ENCODE peak calls at places on chromosomes 1 and 21, in four cellular contexts. One of them, this sample, is unnamed.

GRCh38 chr1:228830954-228831481 is 95.7 kb downstream of the RHOU start:
- DNase-seq in neuronal stem cell: no peak
- DNase-seq in IMR-90: peak; percentile 65
- DNase-seq in mesenchymal stem cell: peak; percentile 74
- DNase-seq in this sample: no peak

GRCh38 chr1:82090104-82090503 is 289.4 kb downstream of the ADGRL2 start:
- DNase-seq in neuronal stem cell: no peak
- DNase-seq in IMR-90: no peak
- DNase-seq in mesenchymal stem cell: peak; percentile 9
- DNase-seq in this sample: no peak

GRCh38 chr1:205983925-205984725 is 19.1 kb downstream of the RAB7B start:
- DNase-seq in neuronal stem cell: peak; percentile 39
- DNase-seq in IMR-90: peak; percentile 55
- DNase-seq in mesenchymal stem cell: peak; percentile 64
- DNase-seq in this sample: peak; percentile 81

GRCh38 chr1:198775606-198776005 is 136.8 kb downstream of the PTPRC start:
- DNase-seq in neuronal stem cell: no peak
- DNase-seq in IMR-90: peak; percentile 46
- DNase-seq in mesenchymal stem cell: peak; percentile 40
- DNase-seq in this sample: peak; percentile 8

GRCh38 chr1:26597629-26598039 is 68.1 kb downstream of the RPS6KA1 start:
- DNase-seq in neuronal stem cell: no peak
- DNase-seq in IMR-90: peak; percentile 63
- DNase-seq in mesenchymal stem cell: peak; percentile 74
- DNase-seq in this sample: peak; percentile 64

GRCh38 chr1:227780101-227781044 is 35.1 kb upstream of the PRSS38 start:
- DNase-seq in neuronal stem cell: no peak
- DNase-seq in IMR-90: no peak
- DNase-seq in mesenchymal stem cell: no peak
- DNase-seq in this sample: no peak

GRCh38 chr1:22594396-22594795 is 31.1 kb downstream of the EPHA8 start:
- DNase-seq in neuronal stem cell: no peak
- DNase-seq in IMR-90: no peak
- DNase-seq in mesenchymal stem cell: no peak
- DNase-seq in this sample: no peak

GRCh38 chr1:59057211-59057694 is 239.6 kb upstream of the FGGY start:
- DNase-seq in neuronal stem cell: no peak
- DNase-seq in IMR-90: peak; percentile 93
- DNase-seq in mesenchymal stem cell: peak; percentile 100
- DNase-seq in this sample: peak; percentile 88

GRCh38 chr21:14405225-14405624 is 22.3 kb upstream of the HSPA13 start:
- DNase-seq in neuronal stem cell: no peak
- DNase-seq in IMR-90: no peak
- DNase-seq in mesenchymal stem cell: no peak
- DNase-seq in this sample: no peak

GRCh38 chr1:215606564-215607168 is 39.6 kb downstream of the KCTD3 start:
- DNase-seq in neuronal stem cell: no peak
- DNase-seq in IMR-90: peak; percentile 42
- DNase-seq in mesenchymal stem cell: no peak
- DNase-seq in this sample: no peak

GRCh38 chr1:198155253-198155652 is 1.5 kb upstream of the NEK7 start:
- DNase-seq in neuronal stem cell: no peak
- DNase-seq in IMR-90: peak; percentile 71
- DNase-seq in mesenchymal stem cell: peak; percentile 25
- DNase-seq in this sample: no peak

GRCh38 chr1:27074175-27074780 is 61.6 kb upstream of the TENT5B start:
- DNase-seq in neuronal stem cell: no peak
- DNase-seq in IMR-90: peak; percentile 12
- DNase-seq in mesenchymal stem cell: peak; percentile 27
- DNase-seq in this sample: no peak

DNA sequence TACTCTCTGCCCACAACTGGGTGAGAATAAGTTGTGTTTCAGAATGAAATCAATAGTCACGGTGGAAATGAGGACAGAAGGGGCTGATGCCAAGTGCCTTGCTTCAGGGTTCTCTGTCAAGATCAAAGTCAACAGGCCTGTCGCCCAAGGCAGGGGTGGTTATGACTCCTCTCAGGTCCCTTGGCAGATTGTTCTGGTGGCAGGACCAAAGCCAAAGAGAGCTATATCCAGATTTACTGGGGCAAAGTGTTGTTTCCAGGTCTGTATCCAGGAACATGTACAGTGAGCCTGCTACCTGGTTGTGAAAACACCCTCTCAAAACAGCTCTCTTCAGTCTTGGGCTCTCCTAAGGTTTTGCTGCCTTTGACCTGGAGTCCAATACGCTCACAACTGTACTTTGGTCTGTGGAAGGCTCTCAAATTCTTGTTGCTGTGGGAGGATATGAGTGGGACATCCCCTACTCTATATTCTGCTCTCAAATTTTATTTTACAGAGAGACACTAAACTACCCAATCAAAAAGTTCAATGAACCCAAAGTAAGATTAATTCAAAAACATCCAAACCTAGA is 175.1 kb upstream of the ETV3 start:
- DNase-seq in neuronal stem cell: no peak
- DNase-seq in IMR-90: no peak
- DNase-seq in mesenchymal stem cell: no peak
- DNase-seq in this sample: no peak
- H3K4ac ChIP-seq in neuronal stem cell: no peak overlapping the region
- H3K4ac ChIP-seq in IMR-90: no peak overlapping the region
- H3K4ac ChIP-seq in mesenchymal stem cell: no peak overlapping the region
- H3K4ac ChIP-seq in this sample: no peak overlapping the region

GRCh38 chr21:36059823-36060158 is 535 bp downstream of the SETD4 start:
- DNase-seq in neuronal stem cell: no peak
- DNase-seq in IMR-90: no peak
- DNase-seq in mesenchymal stem cell: no peak
- DNase-seq in this sample: no peak

GRCh38 chr21:36063375-36064084 is 3.2 kb upstream of the SETD4 start:
- DNase-seq in neuronal stem cell: no peak
- DNase-seq in IMR-90: no peak
- DNase-seq in mesenchymal stem cell: no peak
- DNase-seq in this sample: peak; percentile 22

GRCh38 chr21:36061445-36061844 is 1.1 kb upstream of the SETD4 start:
- DNase-seq in neuronal stem cell: no peak
- DNase-seq in IMR-90: no peak
- DNase-seq in mesenchymal stem cell: no peak
- DNase-seq in this sample: no peak

GRCh38 chr21:36064085-36064460 is 3.7 kb upstream of the SETD4 start:
- DNase-seq in neuronal stem cell: no peak
- DNase-seq in IMR-90: no peak
- DNase-seq in mesenchymal stem cell: no peak
- DNase-seq in this sample: no peak

DNA sequence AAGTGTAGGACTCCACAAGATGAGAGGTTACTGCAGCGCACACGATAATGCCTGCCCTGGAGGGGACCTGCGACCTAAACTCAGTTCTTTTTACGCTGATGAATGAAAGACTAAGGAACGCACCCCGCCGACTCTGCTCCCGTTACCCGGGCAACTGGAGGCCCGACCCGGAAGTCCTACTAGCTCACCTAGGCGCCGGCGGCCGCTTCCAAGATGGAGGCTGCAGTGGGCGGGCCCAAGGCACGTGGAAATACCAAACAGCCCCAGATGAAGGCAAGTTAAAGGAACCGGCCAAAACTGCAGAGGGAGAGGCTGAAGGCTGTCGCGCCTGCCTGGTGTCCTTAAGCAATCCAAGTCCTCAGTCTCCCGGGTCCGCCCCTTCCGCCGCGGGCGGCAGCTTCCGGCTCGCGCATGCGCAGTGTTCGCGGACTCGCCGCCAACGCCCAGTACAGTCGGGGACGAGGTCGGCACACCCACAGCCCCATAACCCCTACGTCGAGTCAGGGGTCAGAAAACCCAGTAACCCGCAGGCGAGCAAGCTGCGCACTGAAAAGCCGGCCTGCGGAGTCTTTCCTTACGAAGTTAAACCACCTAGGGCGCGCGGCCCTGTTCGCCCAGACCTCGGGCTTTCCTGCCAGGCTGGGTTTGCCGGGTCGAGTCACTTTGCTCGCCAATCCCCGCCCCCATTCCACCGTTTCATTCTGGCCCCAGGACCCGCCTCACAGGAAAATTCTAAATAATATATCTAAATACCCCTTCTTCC is at the start of gene SETD4:
- DNase-seq in neuronal stem cell: peak; percentile 88
- DNase-seq in IMR-90: peak; percentile 92
- DNase-seq in mesenchymal stem cell: peak; percentile 94
- DNase-seq in this sample: peak; percentile 98
- H4K8ac ChIP-seq in neuronal stem cell: no peak within 1 kb of the TSS
- H4K8ac ChIP-seq in IMR-90: peak within 1 kb of the TSS; percentile 90
- H4K8ac ChIP-seq in mesenchymal stem cell: peak within 1 kb of the TSS; percentile 89
- H4K8ac ChIP-seq in this sample: peak within 1 kb of the TSS; percentile 69

GRCh38 chr1:111141803-111142202 is 1.8 kb downstream of the CEPT1 start:
- DNase-seq in neuronal stem cell: no peak
- DNase-seq in IMR-90: no peak
- DNase-seq in mesenchymal stem cell: no peak
- DNase-seq in this sample: no peak
- H3K4ac ChIP-seq in neuronal stem cell: no peak overlapping the region
- H3K4ac ChIP-seq in IMR-90: no peak overlapping the region
- H3K4ac ChIP-seq in mesenchymal stem cell: no peak overlapping the region
- H3K4ac ChIP-seq in this sample: no peak overlapping the region

GRCh38 chr1:224181453-224181810 is 1.6 kb upstream of the DEGS1 start:
- DNase-seq in neuronal stem cell: no peak
- DNase-seq in IMR-90: no peak
- DNase-seq in mesenchymal stem cell: no peak
- DNase-seq in this sample: no peak

GRCh38 chr1:224180783-224181452 is 2.1 kb upstream of the DEGS1 start:
- DNase-seq in neuronal stem cell: no peak
- DNase-seq in IMR-90: no peak
- DNase-seq in mesenchymal stem cell: no peak
- DNase-seq in this sample: no peak

GRCh38 chr1:224183591-224184312 is 712 bp downstream of the DEGS1 start:
- DNase-seq in neuronal stem cell: peak; percentile 51
- DNase-seq in IMR-90: peak; percentile 61
- DNase-seq in mesenchymal stem cell: peak; percentile 74
- DNase-seq in this sample: peak; percentile 71

GRCh38 chr1:224182057-224182865 is 779 bp upstream of the DEGS1 start:
- DNase-seq in neuronal stem cell: no peak
- DNase-seq in IMR-90: no peak
- DNase-seq in mesenchymal stem cell: no peak
- DNase-seq in this sample: no peak

DNA sequence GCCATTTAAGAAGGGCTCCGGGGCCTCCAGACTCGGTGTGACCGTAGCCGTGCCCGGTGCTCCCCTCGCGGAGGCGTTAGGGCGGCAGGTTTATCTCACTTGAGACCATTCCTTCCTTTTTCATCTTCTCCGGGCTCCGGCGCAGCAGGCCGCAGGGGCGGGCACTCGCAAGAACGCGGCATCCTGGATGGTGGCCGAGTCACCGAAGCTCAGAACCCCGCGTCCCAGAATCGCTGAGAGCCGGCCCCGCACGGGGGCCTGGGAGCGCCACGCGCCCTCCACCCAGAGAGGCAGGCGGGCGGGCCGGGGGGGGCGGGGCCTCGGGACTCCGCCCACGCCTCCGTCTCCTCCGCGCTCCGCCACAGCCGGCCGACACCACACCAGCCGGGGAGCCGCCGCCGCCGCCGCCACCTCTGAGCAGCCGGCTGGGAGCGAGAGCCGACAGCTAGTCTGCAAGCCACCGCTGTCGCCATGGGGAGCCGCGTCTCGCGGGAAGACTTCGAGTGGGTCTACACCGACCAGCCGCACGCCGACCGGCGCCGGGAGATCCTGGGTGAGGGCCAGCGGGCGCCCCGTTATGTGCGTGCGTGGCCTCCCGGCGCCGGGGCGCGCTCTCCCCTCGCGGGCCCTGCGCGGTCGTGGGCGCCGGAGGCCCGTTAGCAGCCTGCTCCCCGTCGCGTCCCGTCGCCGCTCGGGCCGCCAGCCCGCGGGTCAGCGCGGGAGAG is at the start of gene DEGS1:
- DNase-seq in neuronal stem cell: peak; percentile 90
- DNase-seq in IMR-90: peak; percentile 73
- DNase-seq in mesenchymal stem cell: peak; percentile 87
- DNase-seq in this sample: peak; percentile 95
- H4K8ac ChIP-seq in neuronal stem cell: no peak within 1 kb of the TSS
- H4K8ac ChIP-seq in IMR-90: peak within 1 kb of the TSS; percentile 48
- H4K8ac ChIP-seq in mesenchymal stem cell: peak within 1 kb of the TSS; percentile 89
- H4K8ac ChIP-seq in this sample: no peak within 1 kb of the TSS

DNA sequence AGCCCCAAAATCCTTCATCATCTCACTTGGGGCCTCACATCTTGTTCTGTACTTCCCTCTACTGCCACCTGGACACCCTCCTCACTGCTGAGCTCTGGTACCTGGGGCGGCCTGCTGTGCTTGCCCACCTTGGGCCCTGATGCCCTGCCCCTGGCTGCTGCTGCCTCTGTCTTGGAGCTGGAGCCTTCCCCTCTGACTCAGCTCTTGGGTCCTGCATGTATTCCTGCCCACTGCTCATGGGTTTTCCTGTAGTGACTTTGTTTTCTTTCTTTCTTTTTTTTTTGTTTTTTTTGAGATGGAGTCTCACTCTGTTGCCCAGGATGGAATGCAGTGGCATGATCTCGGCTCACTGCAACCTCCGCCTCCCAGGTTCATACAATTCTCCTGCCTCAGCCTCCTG is 37.5 kb downstream of the TRAPPC10 start:
- DNase-seq in neuronal stem cell: no peak
- DNase-seq in IMR-90: no peak
- DNase-seq in mesenchymal stem cell: no peak
- DNase-seq in this sample: no peak
- H3K4ac ChIP-seq in neuronal stem cell: no peak overlapping the region
- H3K4ac ChIP-seq in IMR-90: no peak overlapping the region
- H3K4ac ChIP-seq in mesenchymal stem cell: no peak overlapping the region
- H3K4ac ChIP-seq in this sample: no peak overlapping the region

GRCh38 chr21:45357436-45358260 is 47.3 kb upstream of the COL18A1 start:
- DNase-seq in neuronal stem cell: no peak
- DNase-seq in IMR-90: no peak
- DNase-seq in mesenchymal stem cell: no peak
- DNase-seq in this sample: no peak
- H4K8ac ChIP-seq in neuronal stem cell: no peak overlapping the region
- H4K8ac ChIP-seq in IMR-90: no peak overlapping the region
- H4K8ac ChIP-seq in mesenchymal stem cell: peak overlapping the region; percentile 65
- H4K8ac ChIP-seq in this sample: no peak overlapping the region

DNA sequence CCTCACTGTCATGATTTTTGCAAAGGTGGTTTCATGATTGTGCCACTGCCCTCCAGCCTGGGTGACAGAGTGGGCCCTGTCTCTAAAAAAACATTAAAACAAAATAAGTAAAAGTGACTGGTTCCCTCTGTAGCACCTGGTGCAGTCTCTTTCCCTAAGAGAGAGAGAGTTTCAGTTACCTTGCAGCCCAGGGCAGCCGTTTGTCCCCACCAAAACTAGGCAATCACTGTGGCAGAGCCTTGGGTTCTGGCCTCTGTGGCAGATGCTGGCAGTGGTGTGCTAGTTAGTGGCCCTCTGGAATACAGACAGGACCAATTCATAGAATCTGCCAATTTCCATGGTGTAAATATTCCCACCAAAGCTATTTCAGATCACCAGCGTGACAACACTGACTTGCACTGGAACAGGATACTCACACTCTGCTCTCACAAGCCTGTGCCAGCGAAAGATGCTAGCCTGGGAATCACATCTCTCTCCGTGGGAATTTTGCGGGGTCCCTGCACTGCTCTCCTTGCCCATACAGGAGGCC is 108.7 kb downstream of the TLR5 start:
- DNase-seq in neuronal stem cell: no peak
- DNase-seq in IMR-90: no peak
- DNase-seq in mesenchymal stem cell: no peak
- DNase-seq in this sample: no peak
- H3K4ac ChIP-seq in neuronal stem cell: no peak overlapping the region
- H3K4ac ChIP-seq in IMR-90: no peak overlapping the region
- H3K4ac ChIP-seq in mesenchymal stem cell: no peak overlapping the region
- H3K4ac ChIP-seq in this sample: no peak overlapping the region

This sample was measured in mesendoderm.